ENCODE peak calls at places on chromosomes 3 and 15, in five cellular contexts. One of them, this sample, is unnamed.

GRCh38 chr3:2166552-2166951 is 67.9 kb downstream of the CNTN4 start:
- DNase-seq in HFFc6: no peak
- DNase-seq in retinal pigment epithelial cell: no peak
- DNase-seq in hepatic stellate cell: no peak
- DNase-seq in neuronal stem cell: no peak
- DNase-seq in this sample: no peak

GRCh38 chr3:134312873-134313838 is 61.1 kb downstream of the AMOTL2 start:
- DNase-seq in HFFc6: peak; percentile 46
- DNase-seq in retinal pigment epithelial cell: no peak
- DNase-seq in hepatic stellate cell: peak; percentile 76
- DNase-seq in neuronal stem cell: peak; percentile 68
- DNase-seq in this sample: no peak

GRCh38 chr3:110568246-110568645 is 503.4 kb upstream of the NECTIN3 start:
- DNase-seq in HFFc6: peak; percentile 82
- DNase-seq in retinal pigment epithelial cell: no peak
- DNase-seq in hepatic stellate cell: peak; percentile 19
- DNase-seq in neuronal stem cell: no peak
- DNase-seq in this sample: no peak

GRCh38 chr3:21417991-21418390 is 333.0 kb downstream of the ZNF385D start:
- DNase-seq in HFFc6: peak; percentile 62
- DNase-seq in retinal pigment epithelial cell: no peak
- DNase-seq in hepatic stellate cell: no peak
- DNase-seq in neuronal stem cell: no peak
- DNase-seq in this sample: no peak

GRCh38 chr3:160935413-160936095 is 169.6 kb downstream of the B3GALNT1 start:
- DNase-seq in HFFc6: no peak
- DNase-seq in retinal pigment epithelial cell: no peak
- DNase-seq in hepatic stellate cell: no peak
- DNase-seq in neuronal stem cell: no peak
- DNase-seq in this sample: no peak

GRCh38 chr3:49689046-49689886 is at the start of the genes MST1 and RNF123:
- DNase-seq in HFFc6: peak; percentile 74
- DNase-seq in retinal pigment epithelial cell: peak; percentile 60
- DNase-seq in hepatic stellate cell: peak; percentile 94
- DNase-seq in neuronal stem cell: peak; percentile 93
- DNase-seq in this sample: peak; percentile 95

GRCh38 chr15:90413411-90414379 is 25.7 kb downstream of the IQGAP1 start:
- DNase-seq in HFFc6: peak; percentile 38
- DNase-seq in retinal pigment epithelial cell: no peak
- DNase-seq in hepatic stellate cell: no peak
- DNase-seq in neuronal stem cell: no peak
- DNase-seq in this sample: no peak

GRCh38 chr3:160286231-160286630 is 61.0 kb downstream of the C3orf80 start:
- DNase-seq in HFFc6: no peak
- DNase-seq in retinal pigment epithelial cell: no peak
- DNase-seq in hepatic stellate cell: no peak
- DNase-seq in neuronal stem cell: no peak
- DNase-seq in this sample: no peak

GRCh38 chr3:196360586-196360985 is 22.4 kb upstream of the TM4SF19 start:
- DNase-seq in HFFc6: no peak
- DNase-seq in retinal pigment epithelial cell: no peak
- DNase-seq in hepatic stellate cell: no peak
- DNase-seq in neuronal stem cell: no peak
- DNase-seq in this sample: no peak

GRCh38 chr15:57334257-57334656 is 42.0 kb upstream of the CGNL1 start:
- DNase-seq in HFFc6: no peak
- DNase-seq in retinal pigment epithelial cell: no peak
- DNase-seq in hepatic stellate cell: no peak
- DNase-seq in neuronal stem cell: no peak
- DNase-seq in this sample: no peak

GRCh38 chr3:127131625-127132170 is 61.2 kb upstream of the PRR23E start:
- DNase-seq in HFFc6: no peak
- DNase-seq in retinal pigment epithelial cell: no peak
- DNase-seq in hepatic stellate cell: no peak
- DNase-seq in neuronal stem cell: no peak
- DNase-seq in this sample: no peak

GRCh38 chr3:12629560-12629959 is 34.4 kb downstream of the RAF1 start:
- DNase-seq in HFFc6: peak; percentile 53
- DNase-seq in retinal pigment epithelial cell: no peak
- DNase-seq in hepatic stellate cell: peak; percentile 42
- DNase-seq in neuronal stem cell: no peak
- DNase-seq in this sample: no peak

GRCh38 chr3:100335137-100335833 is 728 bp downstream of the NIT2 start:
- DNase-seq in HFFc6: no peak
- DNase-seq in retinal pigment epithelial cell: no peak
- DNase-seq in hepatic stellate cell: peak; percentile 22
- DNase-seq in neuronal stem cell: no peak
- DNase-seq in this sample: peak; percentile 25

GRCh38 chr15:43376017-43376705 is 5.3 kb downstream of the TUBGCP4 start:
- DNase-seq in HFFc6: peak; percentile 39
- DNase-seq in retinal pigment epithelial cell: no peak
- DNase-seq in hepatic stellate cell: peak; percentile 24
- DNase-seq in neuronal stem cell: peak; percentile 17
- DNase-seq in this sample: no peak

GRCh38 chr3:45414341-45414740 is 26.0 kb downstream of the LARS2 start:
- DNase-seq in HFFc6: no peak
- DNase-seq in retinal pigment epithelial cell: no peak
- DNase-seq in hepatic stellate cell: no peak
- DNase-seq in neuronal stem cell: no peak
- DNase-seq in this sample: no peak

GRCh38 chr3:151630938-151631417 is 102.7 kb upstream of the AADACL2 start:
- DNase-seq in HFFc6: no peak
- DNase-seq in retinal pigment epithelial cell: peak; percentile 11
- DNase-seq in hepatic stellate cell: no peak
- DNase-seq in neuronal stem cell: no peak
- DNase-seq in this sample: no peak

GRCh38 chr3:88334187-88334868 is 184.6 kb downstream of the C3orf38 start:
- DNase-seq in HFFc6: no peak
- DNase-seq in retinal pigment epithelial cell: no peak
- DNase-seq in hepatic stellate cell: no peak
- DNase-seq in neuronal stem cell: no peak
- DNase-seq in this sample: no peak

GRCh38 chr15:68820205-68820588 is 498 bp downstream of the ANP32A start:
- DNase-seq in HFFc6: no peak
- DNase-seq in retinal pigment epithelial cell: no peak
- DNase-seq in hepatic stellate cell: no peak
- DNase-seq in neuronal stem cell: no peak
- DNase-seq in this sample: peak; percentile 60

GRCh38 chr3:6125520-6125919 is 735.4 kb upstream of the GRM7 start:
- DNase-seq in HFFc6: no peak
- DNase-seq in retinal pigment epithelial cell: no peak
- DNase-seq in hepatic stellate cell: no peak
- DNase-seq in neuronal stem cell: peak; percentile 11
- DNase-seq in this sample: no peak

GRCh38 chr3:130925628-130926027 is 31.7 kb downstream of the ATP2C1 start:
- DNase-seq in HFFc6: no peak
- DNase-seq in retinal pigment epithelial cell: no peak
- DNase-seq in hepatic stellate cell: peak; percentile 16
- DNase-seq in neuronal stem cell: no peak
- DNase-seq in this sample: peak; percentile 49

GRCh38 chr3:45100998-45101407 is 45.2 kb downstream of the CDCP1 start:
- DNase-seq in HFFc6: peak; percentile 30
- DNase-seq in retinal pigment epithelial cell: no peak
- DNase-seq in hepatic stellate cell: no peak
- DNase-seq in neuronal stem cell: no peak
- DNase-seq in this sample: no peak

GRCh38 chr15:48418343-48418742 is 87.1 kb downstream of the DUT start:
- DNase-seq in HFFc6: no peak
- DNase-seq in retinal pigment epithelial cell: no peak
- DNase-seq in hepatic stellate cell: no peak
- DNase-seq in neuronal stem cell: no peak
- DNase-seq in this sample: no peak

GRCh38 chr15:61075741-61076140 is 153.4 kb downstream of the RORA start:
- DNase-seq in HFFc6: no peak
- DNase-seq in retinal pigment epithelial cell: no peak
- DNase-seq in hepatic stellate cell: no peak
- DNase-seq in neuronal stem cell: no peak
- DNase-seq in this sample: no peak

GRCh38 chr3:129433565-129433964 is 5.1 kb upstream of the EFCAB12 start:
- DNase-seq in HFFc6: no peak
- DNase-seq in retinal pigment epithelial cell: no peak
- DNase-seq in hepatic stellate cell: no peak
- DNase-seq in neuronal stem cell: no peak
- DNase-seq in this sample: no peak

GRCh38 chr15:37095993-37096877 is 4.1 kb downstream of the MEIS2 start:
- DNase-seq in HFFc6: no peak
- DNase-seq in retinal pigment epithelial cell: no peak
- DNase-seq in hepatic stellate cell: no peak
- DNase-seq in neuronal stem cell: peak; percentile 17
- DNase-seq in this sample: no peak

GRCh38 chr3:134249442-134249841 is 1.2 kb downstream of the RYK start:
- DNase-seq in HFFc6: no peak
- DNase-seq in retinal pigment epithelial cell: no peak
- DNase-seq in hepatic stellate cell: no peak
- DNase-seq in neuronal stem cell: no peak
- DNase-seq in this sample: no peak

GRCh38 chr3:155270485-155271342 is 22.8 kb downstream of the STRIT1 start:
- DNase-seq in HFFc6: no peak
- DNase-seq in retinal pigment epithelial cell: no peak
- DNase-seq in hepatic stellate cell: no peak
- DNase-seq in neuronal stem cell: no peak
- DNase-seq in this sample: no peak

GRCh38 chr15:64009241-64009640 is 37.0 kb downstream of the DAPK2 start:
- DNase-seq in HFFc6: no peak
- DNase-seq in retinal pigment epithelial cell: no peak
- DNase-seq in hepatic stellate cell: no peak
- DNase-seq in neuronal stem cell: no peak
- DNase-seq in this sample: no peak

This sample was measured in activated B cell treated with CpG ODN at 0.5 μM for 24 hours.